ENCODE peak calls at places on chromosome 1, in five cellular contexts. M is CD8-positive, alpha-beta T cell; O is HT1080; R is SK-N-MC; V is cardiac fibroblast. H is an unnamed sample.

GRCh38 chr1:198880818-198881597 is 242.2 kb downstream of the PTPRC start:
- DNase-seq in O (peak), V (peak), M (no peak), R (no peak), H (no peak)

GRCh38 chr1:113442130-113442529 is 51.8 kb downstream of the MAGI3 start:
- DNase-seq in O (no peak), M (no peak), R (peak), V (no peak), H (no peak)

GRCh38 chr1:40383488-40384412 is 10.2 kb downstream of the SMAP2 start:
- DNase-seq in O (no peak), R (no peak), V (peak), M (no peak), H (peak)

GRCh38 chr1:236864211-236864610 is 69.1 kb downstream of the MTR start:
- DNase-seq in R (no peak), O (no peak), V (no peak), M (no peak), H (no peak)

GRCh38 chr1:65393345-65393744 is 27.1 kb upstream of the LEPR start:
- DNase-seq in M (no peak), R (no peak), V (peak), O (peak), H (no peak)

GRCh38 chr1:61950418-61950817 is 208.1 kb downstream of the PATJ start:
- DNase-seq in V (peak), R (no peak), M (no peak), O (peak), H (no peak)

GRCh38 chr1:22471078-22471477 is 19.4 kb downstream of the ZBTB40 start:
- DNase-seq in M (no peak), O (no peak), V (peak), R (no peak), H (no peak)

GRCh38 chr1:201665036-201665435 is 126.1 kb downstream of the NAV1 start:
- DNase-seq in R (no peak), M (no peak), O (no peak), V (no peak), H (peak)

GRCh38 chr1:182570611-182570970 is 18.5 kb downstream of the RNASEL start:
- DNase-seq in R (no peak), O (no peak), M (no peak), V (no peak), H (no peak)

GRCh38 chr1:156487862-156488261 is 12.7 kb downstream of the MEF2D start:
- DNase-seq in O (no peak), R (no peak), V (no peak), M (no peak), H (no peak)

GRCh38 chr1:80217377-80217986 is 1211.0 kb upstream of the ADGRL4 start:
- DNase-seq in R (peak), M (no peak), O (peak), V (peak), H (peak)

GRCh38 chr1:55484173-55484572 is 269.0 kb upstream of the USP24 start:
- DNase-seq in O (no peak), V (no peak), R (no peak), M (no peak), H (no peak)